ENCODE peak calls at places on chromosomes 3 and 15, in five cellular contexts. One of them, this sample, is unnamed.

GRCh38 chr3:184315871-184316661 is 1.7 kb downstream of the EIF4G1 start:
- DNase-seq in retina: peak; percentile 9
- DNase-seq in NCI-H1436: no peak
- DNase-seq in HS-27A: no peak
- DNase-seq in T1000: no peak
- DNase-seq in this sample: no peak

GRCh38 chr3:15754047-15754446 is 43.7 kb downstream of the ANKRD28 start:
- DNase-seq in T1000: no peak
- DNase-seq in retina: no peak
- DNase-seq in NCI-H1436: no peak
- DNase-seq in HS-27A: peak; percentile 34
- DNase-seq in this sample: no peak

GRCh38 chr3:120171134-120171863 is 77.1 kb upstream of the GSK3B start:
- DNase-seq in T1000: no peak
- DNase-seq in retina: no peak
- DNase-seq in NCI-H1436: no peak
- DNase-seq in HS-27A: no peak
- DNase-seq in this sample: no peak

GRCh38 chr15:75350601-75351331 is 3.9 kb downstream of the NEIL1 start:
- DNase-seq in T1000: no peak
- DNase-seq in retina: no peak
- DNase-seq in NCI-H1436: no peak
- DNase-seq in HS-27A: no peak
- DNase-seq in this sample: no peak

GRCh38 chr3:160434071-160434470 is 15.5 kb downstream of the TRIM59 start:
- DNase-seq in T1000: no peak
- DNase-seq in HS-27A: no peak
- DNase-seq in NCI-H1436: no peak
- DNase-seq in retina: no peak
- DNase-seq in this sample: peak; percentile 41

GRCh38 chr3:83928391-83928790 is 1030.4 kb upstream of the CADM2 start:
- DNase-seq in NCI-H1436: no peak
- DNase-seq in HS-27A: no peak
- DNase-seq in T1000: no peak
- DNase-seq in retina: no peak
- DNase-seq in this sample: no peak

GRCh38 chr15:74716647-74717046 is 8.7 kb downstream of the CYP1A1 start:
- DNase-seq in NCI-H1436: no peak
- DNase-seq in T1000: no peak
- DNase-seq in HS-27A: no peak
- DNase-seq in retina: no peak
- DNase-seq in this sample: no peak

GRCh38 chr15:31435256-31435781 is 108.7 kb downstream of the KLF13 start:
- DNase-seq in NCI-H1436: no peak
- DNase-seq in T1000: no peak
- DNase-seq in retina: peak; percentile 77
- DNase-seq in HS-27A: no peak
- DNase-seq in this sample: peak; percentile 54

GRCh38 chr3:62199126-62199525 is 174.2 kb downstream of the FEZF2 start:
- DNase-seq in T1000: no peak
- DNase-seq in NCI-H1436: no peak
- DNase-seq in HS-27A: no peak
- DNase-seq in retina: no peak
- DNase-seq in this sample: no peak